ENCODE peak calls at places on chromosomes 2 and 18, in ten cellular contexts. One of them, this sample, is unnamed.
A peak's percentile ranks its signal among the peaks of the same experiment; 100 is the strongest.

GRCh38 chr2:86468162-86469033 is 27.2 kb downstream of the KDM3A start:
- DNase-seq in H9: no peak
- DNase-seq in right lobe of liver: no peak
- DNase-seq in IMR-90: no peak
- DNase-seq in AG10803: no peak
- DNase-seq in lower leg skin: no peak
- DNase-seq in GM12865: no peak
- DNase-seq in CD14-positive monocyte: no peak
- DNase-seq in fibroblast of lung: no peak
- DNase-seq in astrocyte of the cerebellum: no peak
- DNase-seq in this sample: no peak

GRCh38 chr2:162582357-162582798 is 238.4 kb downstream of the GCA start:
- DNase-seq in H9: peak; percentile 27
- DNase-seq in right lobe of liver: peak; percentile 69
- DNase-seq in IMR-90: no peak
- DNase-seq in AG10803: no peak
- DNase-seq in lower leg skin: no peak
- DNase-seq in GM12865: no peak
- DNase-seq in CD14-positive monocyte: no peak
- DNase-seq in fibroblast of lung: peak; percentile 49
- DNase-seq in astrocyte of the cerebellum: no peak
- DNase-seq in this sample: no peak

GRCh38 chr2:150586858-150587257 is 99.4 kb upstream of the RND3 start:
- DNase-seq in H9: no peak
- DNase-seq in right lobe of liver: no peak
- DNase-seq in IMR-90: peak; percentile 71
- DNase-seq in AG10803: peak; percentile 94
- DNase-seq in lower leg skin: no peak
- DNase-seq in GM12865: no peak
- DNase-seq in CD14-positive monocyte: no peak
- DNase-seq in fibroblast of lung: peak; percentile 79
- DNase-seq in astrocyte of the cerebellum: no peak
- DNase-seq in this sample: no peak

GRCh38 chr2:146444987-146445386 is 1399.8 kb upstream of the ACVR2A start:
- DNase-seq in H9: no peak
- DNase-seq in right lobe of liver: no peak
- DNase-seq in IMR-90: no peak
- DNase-seq in AG10803: no peak
- DNase-seq in lower leg skin: no peak
- DNase-seq in GM12865: no peak
- DNase-seq in CD14-positive monocyte: no peak
- DNase-seq in fibroblast of lung: peak; percentile 2
- DNase-seq in astrocyte of the cerebellum: no peak
- DNase-seq in this sample: no peak

GRCh38 chr2:127954857-127955256 is 69.1 kb upstream of the AMMECR1L start:
- DNase-seq in H9: no peak
- DNase-seq in right lobe of liver: no peak
- DNase-seq in IMR-90: no peak
- DNase-seq in AG10803: no peak
- DNase-seq in lower leg skin: no peak
- DNase-seq in GM12865: no peak
- DNase-seq in CD14-positive monocyte: no peak
- DNase-seq in fibroblast of lung: no peak
- DNase-seq in astrocyte of the cerebellum: no peak
- DNase-seq in this sample: no peak

GRCh38 chr2:74304332-74305148 is 38.7 kb downstream of the SLC4A5 start:
- DNase-seq in H9: no peak
- DNase-seq in right lobe of liver: no peak
- DNase-seq in IMR-90: no peak
- DNase-seq in AG10803: no peak
- DNase-seq in lower leg skin: no peak
- DNase-seq in GM12865: peak; percentile 25
- DNase-seq in CD14-positive monocyte: no peak
- DNase-seq in fibroblast of lung: no peak
- DNase-seq in astrocyte of the cerebellum: no peak
- DNase-seq in this sample: no peak

GRCh38 chr2:96541753-96542152 is 5.2 kb downstream of the ARID5A start:
- DNase-seq in H9: no peak
- DNase-seq in right lobe of liver: no peak
- DNase-seq in IMR-90: no peak
- DNase-seq in AG10803: no peak
- DNase-seq in lower leg skin: no peak
- DNase-seq in GM12865: no peak
- DNase-seq in CD14-positive monocyte: no peak
- DNase-seq in fibroblast of lung: no peak
- DNase-seq in astrocyte of the cerebellum: no peak
- DNase-seq in this sample: no peak

GRCh38 chr2:181357979-181358378 is 99.2 kb upstream of the ITGA4 start:
- DNase-seq in H9: no peak
- DNase-seq in right lobe of liver: no peak
- DNase-seq in IMR-90: no peak
- DNase-seq in AG10803: no peak
- DNase-seq in lower leg skin: no peak
- DNase-seq in GM12865: peak; percentile 49
- DNase-seq in CD14-positive monocyte: no peak
- DNase-seq in fibroblast of lung: no peak
- DNase-seq in astrocyte of the cerebellum: no peak
- DNase-seq in this sample: no peak

GRCh38 chr2:237309011-237309410 is 105.0 kb downstream of the COL6A3 start:
- DNase-seq in H9: no peak
- DNase-seq in right lobe of liver: no peak
- DNase-seq in IMR-90: no peak
- DNase-seq in AG10803: peak; percentile 58
- DNase-seq in lower leg skin: no peak
- DNase-seq in GM12865: no peak
- DNase-seq in CD14-positive monocyte: no peak
- DNase-seq in fibroblast of lung: peak; percentile 45
- DNase-seq in astrocyte of the cerebellum: no peak
- DNase-seq in this sample: no peak

GRCh38 chr2:197975956-197976519 is 171.6 kb downstream of the PLCL1 start:
- DNase-seq in H9: no peak
- DNase-seq in right lobe of liver: no peak
- DNase-seq in IMR-90: no peak
- DNase-seq in AG10803: peak; percentile 23
- DNase-seq in lower leg skin: no peak
- DNase-seq in GM12865: no peak
- DNase-seq in CD14-positive monocyte: no peak
- DNase-seq in fibroblast of lung: peak; percentile 16
- DNase-seq in astrocyte of the cerebellum: peak; percentile 35
- DNase-seq in this sample: no peak

GRCh38 chr2:239397856-239398470 is 2.9 kb downstream of the HDAC4 start:
- DNase-seq in H9: no peak
- DNase-seq in right lobe of liver: no peak
- DNase-seq in IMR-90: no peak
- DNase-seq in AG10803: peak; percentile 36
- DNase-seq in lower leg skin: no peak
- DNase-seq in GM12865: no peak
- DNase-seq in CD14-positive monocyte: no peak
- DNase-seq in fibroblast of lung: peak; percentile 26
- DNase-seq in astrocyte of the cerebellum: no peak
- DNase-seq in this sample: no peak

GRCh38 chr2:239394978-239395377 is 5.8 kb downstream of the HDAC4 start:
- DNase-seq in H9: no peak
- DNase-seq in right lobe of liver: no peak
- DNase-seq in IMR-90: no peak
- DNase-seq in AG10803: no peak
- DNase-seq in lower leg skin: no peak
- DNase-seq in GM12865: no peak
- DNase-seq in CD14-positive monocyte: no peak
- DNase-seq in fibroblast of lung: no peak
- DNase-seq in astrocyte of the cerebellum: no peak
- DNase-seq in this sample: no peak

GRCh38 chr2:239398536-239398935 is 2.3 kb downstream of the HDAC4 start:
- DNase-seq in H9: peak; percentile 26
- DNase-seq in right lobe of liver: no peak
- DNase-seq in IMR-90: no peak
- DNase-seq in AG10803: no peak
- DNase-seq in lower leg skin: no peak
- DNase-seq in GM12865: no peak
- DNase-seq in CD14-positive monocyte: no peak
- DNase-seq in fibroblast of lung: no peak
- DNase-seq in astrocyte of the cerebellum: no peak
- DNase-seq in this sample: no peak

GRCh38 chr2:239395524-239395923 is 5.3 kb downstream of the HDAC4 start:
- DNase-seq in H9: no peak
- DNase-seq in right lobe of liver: no peak
- DNase-seq in IMR-90: no peak
- DNase-seq in AG10803: no peak
- DNase-seq in lower leg skin: no peak
- DNase-seq in GM12865: no peak
- DNase-seq in CD14-positive monocyte: no peak
- DNase-seq in fibroblast of lung: no peak
- DNase-seq in astrocyte of the cerebellum: no peak
- DNase-seq in this sample: no peak

GRCh38 chr2:239396881-239397681 is 3.7 kb downstream of the HDAC4 start:
- DNase-seq in H9: no peak
- DNase-seq in right lobe of liver: no peak
- DNase-seq in IMR-90: no peak
- DNase-seq in AG10803: no peak
- DNase-seq in lower leg skin: no peak
- DNase-seq in GM12865: peak; percentile 26
- DNase-seq in CD14-positive monocyte: no peak
- DNase-seq in fibroblast of lung: no peak
- DNase-seq in astrocyte of the cerebellum: no peak
- DNase-seq in this sample: no peak
- TF ChIP-seq CTCF in H9: peak; percentile 51
- TF ChIP-seq CTCF in right lobe of liver: peak; percentile 22
- TF ChIP-seq CTCF in IMR-90: no peak
- TF ChIP-seq CTCF in AG10803: no peak
- TF ChIP-seq CTCF in lower leg skin: no peak
- TF ChIP-seq CTCF in GM12865: peak; percentile 32
- TF ChIP-seq CTCF in CD14-positive monocyte: no peak
- TF ChIP-seq CTCF in fibroblast of lung: no peak
- TF ChIP-seq CTCF in astrocyte of the cerebellum: no peak
- TF ChIP-seq CTCF in this sample: no peak

GRCh38 chr18:50616484-50617048 is 56.7 kb downstream of the MAPK4 start:
- DNase-seq in H9: no peak
- DNase-seq in right lobe of liver: no peak
- DNase-seq in IMR-90: no peak
- DNase-seq in AG10803: no peak
- DNase-seq in lower leg skin: no peak
- DNase-seq in GM12865: no peak
- DNase-seq in CD14-positive monocyte: no peak
- DNase-seq in fibroblast of lung: no peak
- DNase-seq in astrocyte of the cerebellum: no peak
- DNase-seq in this sample: no peak
- TF ChIP-seq CTCF in H9: no peak
- TF ChIP-seq CTCF in right lobe of liver: no peak
- TF ChIP-seq CTCF in IMR-90: no peak
- TF ChIP-seq CTCF in AG10803: no peak
- TF ChIP-seq CTCF in lower leg skin: no peak
- TF ChIP-seq CTCF in GM12865: no peak
- TF ChIP-seq CTCF in CD14-positive monocyte: no peak
- TF ChIP-seq CTCF in fibroblast of lung: no peak
- TF ChIP-seq CTCF in astrocyte of the cerebellum: no peak
- TF ChIP-seq CTCF in this sample: no peak

GRCh38 chr2:176171331-176172006 is 14.4 kb downstream of the HOXD3 start:
- DNase-seq in H9: peak; percentile 70
- DNase-seq in right lobe of liver: no peak
- DNase-seq in IMR-90: no peak
- DNase-seq in AG10803: no peak
- DNase-seq in lower leg skin: no peak
- DNase-seq in GM12865: no peak
- DNase-seq in CD14-positive monocyte: no peak
- DNase-seq in fibroblast of lung: peak; percentile 71
- DNase-seq in astrocyte of the cerebellum: no peak
- DNase-seq in this sample: no peak
- TF ChIP-seq CTCF in H9: peak; percentile 16
- TF ChIP-seq CTCF in right lobe of liver: no peak
- TF ChIP-seq CTCF in IMR-90: no peak
- TF ChIP-seq CTCF in AG10803: no peak
- TF ChIP-seq CTCF in lower leg skin: no peak
- TF ChIP-seq CTCF in GM12865: no peak
- TF ChIP-seq CTCF in CD14-positive monocyte: no peak
- TF ChIP-seq CTCF in fibroblast of lung: no peak
- TF ChIP-seq CTCF in astrocyte of the cerebellum: no peak
- TF ChIP-seq CTCF in this sample: no peak

GRCh38 chr2:221853297-221853696 is 281.2 kb upstream of the EPHA4 start:
- DNase-seq in H9: no peak
- DNase-seq in right lobe of liver: no peak
- DNase-seq in IMR-90: no peak
- DNase-seq in AG10803: no peak
- DNase-seq in lower leg skin: no peak
- DNase-seq in GM12865: no peak
- DNase-seq in CD14-positive monocyte: no peak
- DNase-seq in fibroblast of lung: no peak
- DNase-seq in astrocyte of the cerebellum: no peak
- DNase-seq in this sample: no peak
- TF ChIP-seq CTCF in H9: no peak
- TF ChIP-seq CTCF in right lobe of liver: no peak
- TF ChIP-seq CTCF in IMR-90: no peak
- TF ChIP-seq CTCF in AG10803: no peak
- TF ChIP-seq CTCF in lower leg skin: no peak
- TF ChIP-seq CTCF in GM12865: no peak
- TF ChIP-seq CTCF in CD14-positive monocyte: no peak
- TF ChIP-seq CTCF in fibroblast of lung: no peak
- TF ChIP-seq CTCF in astrocyte of the cerebellum: no peak
- TF ChIP-seq CTCF in this sample: no peak

GRCh38 chr2:106882658-106883057 is 3.3 kb downstream of the ST6GAL2 start:
- DNase-seq in H9: no peak
- DNase-seq in right lobe of liver: no peak
- DNase-seq in IMR-90: no peak
- DNase-seq in AG10803: no peak
- DNase-seq in lower leg skin: no peak
- DNase-seq in GM12865: no peak
- DNase-seq in CD14-positive monocyte: no peak
- DNase-seq in fibroblast of lung: no peak
- DNase-seq in astrocyte of the cerebellum: no peak
- DNase-seq in this sample: no peak

GRCh38 chr2:106890611-106891010 is 4.6 kb upstream of the ST6GAL2 start:
- DNase-seq in H9: no peak
- DNase-seq in right lobe of liver: no peak
- DNase-seq in IMR-90: no peak
- DNase-seq in AG10803: no peak
- DNase-seq in lower leg skin: no peak
- DNase-seq in GM12865: no peak
- DNase-seq in CD14-positive monocyte: no peak
- DNase-seq in fibroblast of lung: no peak
- DNase-seq in astrocyte of the cerebellum: no peak
- DNase-seq in this sample: no peak

GRCh38 chr2:106885326-106885725 is 641 bp downstream of the ST6GAL2 start:
- DNase-seq in H9: no peak
- DNase-seq in right lobe of liver: no peak
- DNase-seq in IMR-90: no peak
- DNase-seq in AG10803: no peak
- DNase-seq in lower leg skin: no peak
- DNase-seq in GM12865: no peak
- DNase-seq in CD14-positive monocyte: no peak
- DNase-seq in fibroblast of lung: peak; percentile 34
- DNase-seq in astrocyte of the cerebellum: peak; percentile 4
- DNase-seq in this sample: peak; percentile 4

GRCh38 chr2:106886916-106887758 is 1.2 kb upstream of the ST6GAL2 start:
- DNase-seq in H9: peak; percentile 78
- DNase-seq in right lobe of liver: peak; percentile 25
- DNase-seq in IMR-90: no peak
- DNase-seq in AG10803: no peak
- DNase-seq in lower leg skin: no peak
- DNase-seq in GM12865: no peak
- DNase-seq in CD14-positive monocyte: no peak
- DNase-seq in fibroblast of lung: peak; percentile 25
- DNase-seq in astrocyte of the cerebellum: no peak
- DNase-seq in this sample: peak; percentile 31

GRCh38 chr2:106885981-106886915 is at the start of gene ST6GAL2:
- DNase-seq in H9: peak; percentile 50
- DNase-seq in right lobe of liver: no peak
- DNase-seq in IMR-90: no peak
- DNase-seq in AG10803: no peak
- DNase-seq in lower leg skin: no peak
- DNase-seq in GM12865: no peak
- DNase-seq in CD14-positive monocyte: no peak
- DNase-seq in fibroblast of lung: peak; percentile 30
- DNase-seq in astrocyte of the cerebellum: no peak
- DNase-seq in this sample: peak; percentile 39
- TF ChIP-seq CTCF in H9: no peak
- TF ChIP-seq CTCF in right lobe of liver: no peak
- TF ChIP-seq CTCF in IMR-90: no peak
- TF ChIP-seq CTCF in AG10803: no peak
- TF ChIP-seq CTCF in lower leg skin: no peak
- TF ChIP-seq CTCF in GM12865: no peak
- TF ChIP-seq CTCF in CD14-positive monocyte: no peak
- TF ChIP-seq CTCF in fibroblast of lung: no peak
- TF ChIP-seq CTCF in astrocyte of the cerebellum: no peak
- TF ChIP-seq CTCF in this sample: peak; percentile 18

This sample was measured in neural crest cell.